ENCODE peak calls at places on chromosomes 6 and 20, in nine cellular contexts. One of them, this sample, is unnamed.

GRCh38 chr20:24465168-24465567 is 4.3 kb upstream of the SYNDIG1 start:
- DNase-seq in body of pancreas: no peak
- DNase-seq in CD4-positive, alpha-beta T cell: no peak
- DNase-seq in AG04450: no peak
- DNase-seq in heart right ventricle: peak
- DNase-seq in heart left ventricle: peak
- DNase-seq in pancreas: no peak
- DNase-seq in nephron progenitor cell: no peak
- DNase-seq in AG04449: no peak
- DNase-seq in this sample: no peak

GRCh38 chr6:41939091-41939847 is 2.3 kb downstream of the CCND3 start:
- DNase-seq in body of pancreas: no peak
- DNase-seq in CD4-positive, alpha-beta T cell: peak
- DNase-seq in AG04450: no peak
- DNase-seq in heart right ventricle: peak
- DNase-seq in heart left ventricle: peak
- DNase-seq in pancreas: no peak
- DNase-seq in nephron progenitor cell: peak
- DNase-seq in AG04449: no peak
- DNase-seq in this sample: no peak

GRCh38 chr6:10141756-10142443 is 273.0 kb downstream of the TFAP2A start:
- DNase-seq in body of pancreas: no peak
- DNase-seq in CD4-positive, alpha-beta T cell: no peak
- DNase-seq in AG04450: no peak
- DNase-seq in heart right ventricle: no peak
- DNase-seq in heart left ventricle: no peak
- DNase-seq in pancreas: no peak
- DNase-seq in nephron progenitor cell: no peak
- DNase-seq in AG04449: no peak
- DNase-seq in this sample: no peak

GRCh38 chr6:41000248-41000647 is 38.8 kb downstream of the UNC5CL start:
- DNase-seq in body of pancreas: no peak
- DNase-seq in CD4-positive, alpha-beta T cell: no peak
- DNase-seq in AG04450: no peak
- DNase-seq in heart right ventricle: no peak
- DNase-seq in heart left ventricle: no peak
- DNase-seq in pancreas: no peak
- DNase-seq in nephron progenitor cell: no peak
- DNase-seq in AG04449: no peak
- DNase-seq in this sample: no peak

GRCh38 chr20:6802227-6802626 is 34.7 kb downstream of the BMP2 start:
- DNase-seq in body of pancreas: no peak
- DNase-seq in CD4-positive, alpha-beta T cell: no peak
- DNase-seq in AG04450: no peak
- DNase-seq in heart right ventricle: no peak
- DNase-seq in heart left ventricle: no peak
- DNase-seq in pancreas: no peak
- DNase-seq in nephron progenitor cell: no peak
- DNase-seq in AG04449: no peak
- DNase-seq in this sample: no peak

GRCh38 chr20:44728835-44729342 is 13.7 kb downstream of the CCN5 start:
- DNase-seq in body of pancreas: peak
- DNase-seq in CD4-positive, alpha-beta T cell: no peak
- DNase-seq in AG04450: no peak
- DNase-seq in heart right ventricle: peak
- DNase-seq in heart left ventricle: peak
- DNase-seq in pancreas: peak
- DNase-seq in nephron progenitor cell: no peak
- DNase-seq in AG04449: peak
- DNase-seq in this sample: no peak

GRCh38 chr6:157033428-157034140 is 256.4 kb downstream of the ARID1B start:
- DNase-seq in body of pancreas: no peak
- DNase-seq in CD4-positive, alpha-beta T cell: no peak
- DNase-seq in AG04450: no peak
- DNase-seq in heart right ventricle: no peak
- DNase-seq in heart left ventricle: no peak
- DNase-seq in pancreas: no peak
- DNase-seq in nephron progenitor cell: no peak
- DNase-seq in AG04449: no peak
- DNase-seq in this sample: no peak

GRCh38 chr6:81787313-81788068 is 35.0 kb upstream of the TENT5A start:
- DNase-seq in body of pancreas: no peak
- DNase-seq in CD4-positive, alpha-beta T cell: no peak
- DNase-seq in AG04450: no peak
- DNase-seq in heart right ventricle: no peak
- DNase-seq in heart left ventricle: no peak
- DNase-seq in pancreas: no peak
- DNase-seq in nephron progenitor cell: no peak
- DNase-seq in AG04449: no peak
- DNase-seq in this sample: no peak

GRCh38 chr6:33198853-33199436 is 1.5 kb downstream of the RXRB start:
- DNase-seq in body of pancreas: no peak
- DNase-seq in CD4-positive, alpha-beta T cell: no peak
- DNase-seq in AG04450: no peak
- DNase-seq in heart right ventricle: no peak
- DNase-seq in heart left ventricle: no peak
- DNase-seq in pancreas: no peak
- DNase-seq in nephron progenitor cell: no peak
- DNase-seq in AG04449: no peak
- DNase-seq in this sample: no peak

GRCh38 chr6:22236626-22237414 is 60.0 kb downstream of the PRL start:
- DNase-seq in body of pancreas: no peak
- DNase-seq in CD4-positive, alpha-beta T cell: no peak
- DNase-seq in AG04450: peak
- DNase-seq in heart right ventricle: no peak
- DNase-seq in heart left ventricle: no peak
- DNase-seq in pancreas: no peak
- DNase-seq in nephron progenitor cell: no peak
- DNase-seq in AG04449: peak
- DNase-seq in this sample: no peak

GRCh38 chr20:32681175-32682084 is 7.7 kb upstream of the C20orf203 start:
- DNase-seq in body of pancreas: no peak
- DNase-seq in CD4-positive, alpha-beta T cell: no peak
- DNase-seq in AG04450: no peak
- DNase-seq in heart right ventricle: no peak
- DNase-seq in heart left ventricle: no peak
- DNase-seq in pancreas: no peak
- DNase-seq in nephron progenitor cell: peak
- DNase-seq in AG04449: no peak
- DNase-seq in this sample: no peak

GRCh38 chr20:56630086-56630493 is 984 bp downstream of the TFAP2C start:
- DNase-seq in body of pancreas: peak
- DNase-seq in CD4-positive, alpha-beta T cell: no peak
- DNase-seq in AG04450: no peak
- DNase-seq in heart right ventricle: peak
- DNase-seq in heart left ventricle: no peak
- DNase-seq in pancreas: peak
- DNase-seq in nephron progenitor cell: peak
- DNase-seq in AG04449: peak
- DNase-seq in this sample: peak

GRCh38 chr6:54856137-54856536 is 9.6 kb downstream of the FAM83B start:
- DNase-seq in body of pancreas: no peak
- DNase-seq in CD4-positive, alpha-beta T cell: no peak
- DNase-seq in AG04450: no peak
- DNase-seq in heart right ventricle: no peak
- DNase-seq in heart left ventricle: no peak
- DNase-seq in pancreas: no peak
- DNase-seq in nephron progenitor cell: no peak
- DNase-seq in AG04449: no peak
- DNase-seq in this sample: no peak

GRCh38 chr6:137845460-137845859 is 21.6 kb upstream of the TNFAIP3 start:
- DNase-seq in body of pancreas: no peak
- DNase-seq in CD4-positive, alpha-beta T cell: no peak
- DNase-seq in AG04450: no peak
- DNase-seq in heart right ventricle: no peak
- DNase-seq in heart left ventricle: no peak
- DNase-seq in pancreas: no peak
- DNase-seq in nephron progenitor cell: no peak
- DNase-seq in AG04449: no peak
- DNase-seq in this sample: no peak
- TF ChIP-seq CTCF in body of pancreas: no peak
- TF ChIP-seq CTCF in CD4-positive, alpha-beta T cell: no peak
- TF ChIP-seq CTCF in AG04450: peak
- TF ChIP-seq CTCF in heart right ventricle: no peak
- TF ChIP-seq CTCF in heart left ventricle: no peak
- TF ChIP-seq CTCF in pancreas: no peak
- TF ChIP-seq CTCF in nephron progenitor cell: no peak
- TF ChIP-seq CTCF in AG04449: no peak
- TF ChIP-seq CTCF in this sample: no peak

GRCh38 chr6:87421576-87421975 is 13.8 kb downstream of the CFAP206 start:
- DNase-seq in body of pancreas: no peak
- DNase-seq in CD4-positive, alpha-beta T cell: no peak
- DNase-seq in AG04450: no peak
- DNase-seq in heart right ventricle: no peak
- DNase-seq in heart left ventricle: no peak
- DNase-seq in pancreas: no peak
- DNase-seq in nephron progenitor cell: no peak
- DNase-seq in AG04449: no peak
- DNase-seq in this sample: no peak

GRCh38 chr6:87431263-87431662 is 23.5 kb downstream of the CFAP206 start:
- DNase-seq in body of pancreas: no peak
- DNase-seq in CD4-positive, alpha-beta T cell: no peak
- DNase-seq in AG04450: no peak
- DNase-seq in heart right ventricle: no peak
- DNase-seq in heart left ventricle: no peak
- DNase-seq in pancreas: no peak
- DNase-seq in nephron progenitor cell: no peak
- DNase-seq in AG04449: no peak
- DNase-seq in this sample: no peak

GRCh38 chr6:87430499-87430898 is 22.7 kb downstream of the CFAP206 start:
- DNase-seq in body of pancreas: no peak
- DNase-seq in CD4-positive, alpha-beta T cell: no peak
- DNase-seq in AG04450: no peak
- DNase-seq in heart right ventricle: no peak
- DNase-seq in heart left ventricle: no peak
- DNase-seq in pancreas: no peak
- DNase-seq in nephron progenitor cell: no peak
- DNase-seq in AG04449: no peak
- DNase-seq in this sample: no peak

DNA sequence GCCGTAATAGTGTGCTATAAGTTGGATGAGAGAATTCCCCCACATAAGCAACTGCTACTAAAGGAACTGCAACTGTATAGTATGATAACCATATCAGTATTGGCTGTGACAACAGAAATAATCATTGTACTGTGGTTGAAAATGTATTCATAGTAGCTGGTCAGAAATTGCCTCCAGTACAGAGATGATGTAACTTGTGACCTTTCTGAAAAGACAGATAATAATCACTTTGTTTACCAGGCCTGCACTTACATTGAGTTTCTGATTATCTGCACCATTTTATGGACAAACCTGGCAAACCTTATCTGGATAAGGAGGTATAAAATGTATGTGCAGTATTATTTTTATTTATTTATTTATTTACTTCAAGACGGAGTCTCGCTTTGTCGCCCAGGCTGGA is 19.0 kb downstream of the CFAP206 start:
- DNase-seq in body of pancreas: no peak
- DNase-seq in CD4-positive, alpha-beta T cell: no peak
- DNase-seq in AG04450: no peak
- DNase-seq in heart right ventricle: no peak
- DNase-seq in heart left ventricle: no peak
- DNase-seq in pancreas: no peak
- DNase-seq in nephron progenitor cell: no peak
- DNase-seq in AG04449: no peak
- DNase-seq in this sample: no peak
- TF ChIP-seq CTCF in body of pancreas: no peak
- TF ChIP-seq CTCF in CD4-positive, alpha-beta T cell: no peak
- TF ChIP-seq CTCF in AG04450: no peak
- TF ChIP-seq CTCF in heart right ventricle: no peak
- TF ChIP-seq CTCF in heart left ventricle: no peak
- TF ChIP-seq CTCF in pancreas: no peak
- TF ChIP-seq CTCF in nephron progenitor cell: no peak
- TF ChIP-seq CTCF in AG04449: no peak
- TF ChIP-seq CTCF in this sample: no peak

GRCh38 chr6:13813621-13814175 is 659 bp downstream of the MCUR1 start:
- DNase-seq in body of pancreas: peak
- DNase-seq in CD4-positive, alpha-beta T cell: peak
- DNase-seq in AG04450: peak
- DNase-seq in heart right ventricle: peak
- DNase-seq in heart left ventricle: peak
- DNase-seq in pancreas: peak
- DNase-seq in nephron progenitor cell: no peak
- DNase-seq in AG04449: no peak
- DNase-seq in this sample: peak

GRCh38 chr6:13813011-13813410 is 1.3 kb downstream of the MCUR1 start:
- DNase-seq in body of pancreas: no peak
- DNase-seq in CD4-positive, alpha-beta T cell: no peak
- DNase-seq in AG04450: no peak
- DNase-seq in heart right ventricle: no peak
- DNase-seq in heart left ventricle: no peak
- DNase-seq in pancreas: no peak
- DNase-seq in nephron progenitor cell: no peak
- DNase-seq in AG04449: no peak
- DNase-seq in this sample: no peak

GRCh38 chr6:13812359-13812642 is 2.1 kb downstream of the MCUR1 start:
- DNase-seq in body of pancreas: no peak
- DNase-seq in CD4-positive, alpha-beta T cell: no peak
- DNase-seq in AG04450: no peak
- DNase-seq in heart right ventricle: no peak
- DNase-seq in heart left ventricle: no peak
- DNase-seq in pancreas: no peak
- DNase-seq in nephron progenitor cell: no peak
- DNase-seq in AG04449: no peak
- DNase-seq in this sample: no peak

GRCh38 chr6:13814938-13815575 is 700 bp upstream of the MCUR1 start:
- DNase-seq in body of pancreas: no peak
- DNase-seq in CD4-positive, alpha-beta T cell: no peak
- DNase-seq in AG04450: no peak
- DNase-seq in heart right ventricle: no peak
- DNase-seq in heart left ventricle: no peak
- DNase-seq in pancreas: no peak
- DNase-seq in nephron progenitor cell: no peak
- DNase-seq in AG04449: no peak
- DNase-seq in this sample: no peak

GRCh38 chr6:13814176-13814937 is at the start of gene MCUR1:
- DNase-seq in body of pancreas: peak
- DNase-seq in CD4-positive, alpha-beta T cell: peak
- DNase-seq in AG04450: peak
- DNase-seq in heart right ventricle: peak
- DNase-seq in heart left ventricle: peak
- DNase-seq in pancreas: peak
- DNase-seq in nephron progenitor cell: peak
- DNase-seq in AG04449: no peak
- DNase-seq in this sample: peak
- TF ChIP-seq CTCF in body of pancreas: no peak
- TF ChIP-seq CTCF in CD4-positive, alpha-beta T cell: peak
- TF ChIP-seq CTCF in AG04450: peak
- TF ChIP-seq CTCF in heart right ventricle: peak
- TF ChIP-seq CTCF in heart left ventricle: peak
- TF ChIP-seq CTCF in pancreas: no peak
- TF ChIP-seq CTCF in nephron progenitor cell: no peak
- TF ChIP-seq CTCF in AG04449: no peak
- TF ChIP-seq CTCF in this sample: no peak

DNA sequence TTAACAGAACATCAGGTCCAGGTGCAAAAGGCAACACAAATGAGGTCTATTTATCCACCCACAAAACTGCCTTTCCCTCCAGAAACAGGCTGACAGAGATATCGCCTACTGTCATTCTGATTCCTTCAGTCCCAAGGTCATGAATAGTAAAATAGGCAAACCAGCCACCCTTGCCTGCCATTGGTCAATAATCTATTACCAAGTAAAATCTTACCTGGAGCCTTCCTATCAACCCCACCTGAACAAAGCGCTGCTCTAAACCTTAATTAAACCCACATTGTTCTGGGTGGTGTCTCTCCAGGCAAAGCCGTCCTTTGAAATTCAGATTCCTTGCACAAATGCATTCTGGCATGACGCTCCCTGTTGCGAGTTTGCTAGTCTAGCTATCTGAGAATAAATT is 291.5 kb upstream of the ECI2 start:
- DNase-seq in body of pancreas: no peak
- DNase-seq in CD4-positive, alpha-beta T cell: no peak
- DNase-seq in AG04450: no peak
- DNase-seq in heart right ventricle: no peak
- DNase-seq in heart left ventricle: no peak
- DNase-seq in pancreas: no peak
- DNase-seq in nephron progenitor cell: no peak
- DNase-seq in AG04449: no peak
- DNase-seq in this sample: no peak
- TF ChIP-seq CTCF in body of pancreas: no peak
- TF ChIP-seq CTCF in CD4-positive, alpha-beta T cell: no peak
- TF ChIP-seq CTCF in AG04450: no peak
- TF ChIP-seq CTCF in heart right ventricle: no peak
- TF ChIP-seq CTCF in heart left ventricle: no peak
- TF ChIP-seq CTCF in pancreas: no peak
- TF ChIP-seq CTCF in nephron progenitor cell: no peak
- TF ChIP-seq CTCF in AG04449: no peak
- TF ChIP-seq CTCF in this sample: no peak